ENCODE peak calls at places on chromosomes 5 and 9, in seven cellular contexts. One of them, this sample, is unnamed.

GRCh38 chr9:71058660-71059059 is 62.8 kb downstream of the TRPM3 start:
- DNase-seq in IMR-90: no peak
- DNase-seq in H9: no peak
- DNase-seq in trophoblast cell: no peak
- DNase-seq in H1: no peak
- DNase-seq in mesendoderm: no peak
- DNase-seq in mesenchymal stem cell: no peak
- DNase-seq in this sample: no peak

GRCh38 chr9:35464056-35465025 is 25.6 kb upstream of the RUSC2 start:
- DNase-seq in mesenchymal stem cell: peak
- DNase-seq in IMR-90: peak
- DNase-seq in trophoblast cell: no peak
- DNase-seq in mesendoderm: no peak
- DNase-seq in H9: no peak
- DNase-seq in H1: no peak
- DNase-seq in this sample: no peak

GRCh38 chr5:140038373-140038957 is 4.6 kb downstream of the NRG2 start:
- DNase-seq in mesendoderm: peak
- DNase-seq in H1: no peak
- DNase-seq in mesenchymal stem cell: peak
- DNase-seq in IMR-90: peak
- DNase-seq in H9: no peak
- DNase-seq in trophoblast cell: peak
- DNase-seq in this sample: peak

GRCh38 chr5:79200573-79201183 is 35.3 kb upstream of the JMY start:
- DNase-seq in mesendoderm: no peak
- DNase-seq in mesenchymal stem cell: peak
- DNase-seq in trophoblast cell: peak
- DNase-seq in IMR-90: peak
- DNase-seq in H9: no peak
- DNase-seq in H1: no peak
- DNase-seq in this sample: no peak

GRCh38 chr9:104346645-104347175 is 157.4 kb upstream of the OR13F1 start:
- DNase-seq in H9: no peak
- DNase-seq in H1: no peak
- DNase-seq in mesendoderm: no peak
- DNase-seq in mesenchymal stem cell: no peak
- DNase-seq in IMR-90: no peak
- DNase-seq in trophoblast cell: peak
- DNase-seq in this sample: no peak

GRCh38 chr5:142981475-142981874 is 211.3 kb downstream of the ARHGAP26 start:
- DNase-seq in H9: no peak
- DNase-seq in trophoblast cell: no peak
- DNase-seq in IMR-90: no peak
- DNase-seq in mesendoderm: no peak
- DNase-seq in H1: no peak
- DNase-seq in mesenchymal stem cell: no peak
- DNase-seq in this sample: no peak

GRCh38 chr5:78573318-78573717 is 75.3 kb downstream of the LHFPL2 start:
- DNase-seq in H1: no peak
- DNase-seq in H9: no peak
- DNase-seq in mesendoderm: no peak
- DNase-seq in IMR-90: no peak
- DNase-seq in mesenchymal stem cell: no peak
- DNase-seq in trophoblast cell: no peak
- DNase-seq in this sample: no peak

GRCh38 chr5:159098285-159099048 is 1.2 kb downstream of the EBF1 start:
- DNase-seq in H9: no peak
- DNase-seq in IMR-90: no peak
- DNase-seq in mesenchymal stem cell: no peak
- DNase-seq in H1: no peak
- DNase-seq in mesendoderm: no peak
- DNase-seq in trophoblast cell: no peak
- DNase-seq in this sample: no peak

GRCh38 chr5:123089572-123089970 is 530 bp downstream of the PRDM6 start:
- DNase-seq in mesenchymal stem cell: peak
- DNase-seq in trophoblast cell: peak
- DNase-seq in IMR-90: peak
- DNase-seq in H1: no peak
- DNase-seq in mesendoderm: peak
- DNase-seq in H9: peak
- DNase-seq in this sample: no peak

GRCh38 chr9:94864862-94865435 is 138.4 kb downstream of the AOPEP start:
- DNase-seq in H9: no peak
- DNase-seq in mesenchymal stem cell: no peak
- DNase-seq in trophoblast cell: no peak
- DNase-seq in mesendoderm: no peak
- DNase-seq in IMR-90: peak
- DNase-seq in H1: no peak
- DNase-seq in this sample: no peak

GRCh38 chr9:128027705-128028104 is 39.4 kb downstream of the NAIF1 start:
- DNase-seq in H1: no peak
- DNase-seq in mesenchymal stem cell: no peak
- DNase-seq in IMR-90: no peak
- DNase-seq in trophoblast cell: no peak
- DNase-seq in mesendoderm: no peak
- DNase-seq in H9: no peak
- DNase-seq in this sample: no peak

GRCh38 chr9:82930116-82930515 is 132.8 kb downstream of the RASEF start:
- DNase-seq in mesendoderm: no peak
- DNase-seq in mesenchymal stem cell: no peak
- DNase-seq in H1: no peak
- DNase-seq in IMR-90: no peak
- DNase-seq in H9: no peak
- DNase-seq in trophoblast cell: no peak
- DNase-seq in this sample: no peak

GRCh38 chr9:110112792-110113191 is 95.2 kb downstream of the C9orf152 start:
- DNase-seq in mesenchymal stem cell: no peak
- DNase-seq in mesendoderm: no peak
- DNase-seq in H1: no peak
- DNase-seq in IMR-90: no peak
- DNase-seq in trophoblast cell: no peak
- DNase-seq in H9: no peak
- DNase-seq in this sample: no peak

GRCh38 chr9:120477534-120478001 is 102.4 kb downstream of the CDK5RAP2 start:
- DNase-seq in trophoblast cell: peak
- DNase-seq in mesenchymal stem cell: peak
- DNase-seq in H1: peak
- DNase-seq in mesendoderm: peak
- DNase-seq in IMR-90: peak
- DNase-seq in H9: peak
- DNase-seq in this sample: peak

GRCh38 chr5:132787076-132787475 is 10.0 kb upstream of the SEPTIN8 start:
- DNase-seq in IMR-90: peak
- DNase-seq in H9: no peak
- DNase-seq in mesendoderm: no peak
- DNase-seq in trophoblast cell: no peak
- DNase-seq in H1: no peak
- DNase-seq in mesenchymal stem cell: no peak
- DNase-seq in this sample: no peak

GRCh38 chr5:101393795-101394450 is 490.8 kb upstream of the ST8SIA4 start:
- DNase-seq in H1: no peak
- DNase-seq in mesendoderm: no peak
- DNase-seq in trophoblast cell: no peak
- DNase-seq in IMR-90: peak
- DNase-seq in mesenchymal stem cell: no peak
- DNase-seq in H9: no peak
- DNase-seq in this sample: no peak

GRCh38 chr5:157312492-157312891 is 46.6 kb downstream of the CYFIP2 start:
- DNase-seq in trophoblast cell: peak
- DNase-seq in IMR-90: peak
- DNase-seq in H9: peak
- DNase-seq in mesendoderm: peak
- DNase-seq in mesenchymal stem cell: peak
- DNase-seq in H1: no peak
- DNase-seq in this sample: peak

GRCh38 chr9:123814526-123814925 is 115.4 kb downstream of the DENND1A start:
- DNase-seq in mesenchymal stem cell: no peak
- DNase-seq in H9: no peak
- DNase-seq in trophoblast cell: no peak
- DNase-seq in mesendoderm: no peak
- DNase-seq in H1: no peak
- DNase-seq in IMR-90: no peak
- DNase-seq in this sample: no peak

GRCh38 chr9:137064027-137064879 is 6.1 kb downstream of the SAPCD2 start:
- DNase-seq in mesendoderm: no peak
- DNase-seq in IMR-90: no peak
- DNase-seq in trophoblast cell: peak
- DNase-seq in H1: no peak
- DNase-seq in H9: peak
- DNase-seq in mesenchymal stem cell: peak
- DNase-seq in this sample: no peak

GRCh38 chr5:174720612-174721521 is 3.5 kb upstream of the MSX2 start:
- DNase-seq in H1: no peak
- DNase-seq in mesendoderm: peak
- DNase-seq in mesenchymal stem cell: no peak
- DNase-seq in trophoblast cell: peak
- DNase-seq in IMR-90: no peak
- DNase-seq in H9: peak
- DNase-seq in this sample: no peak

GRCh38 chr5:131259326-131259725 is 4.5 kb upstream of the CDC42SE2 start:
- DNase-seq in mesenchymal stem cell: no peak
- DNase-seq in H1: no peak
- DNase-seq in mesendoderm: no peak
- DNase-seq in IMR-90: peak
- DNase-seq in trophoblast cell: no peak
- DNase-seq in H9: no peak
- DNase-seq in this sample: no peak

GRCh38 chr5:134003064-134003956 is 1.5 kb downstream of the VDAC1 start:
- DNase-seq in H9: no peak
- DNase-seq in mesendoderm: no peak
- DNase-seq in IMR-90: no peak
- DNase-seq in H1: no peak
- DNase-seq in mesenchymal stem cell: no peak
- DNase-seq in trophoblast cell: no peak
- DNase-seq in this sample: no peak

GRCh38 chr5:6434737-6435136 is 13.9 kb upstream of the UBE2QL1 start:
- DNase-seq in H9: no peak
- DNase-seq in mesendoderm: no peak
- DNase-seq in IMR-90: no peak
- DNase-seq in mesenchymal stem cell: no peak
- DNase-seq in trophoblast cell: peak
- DNase-seq in H1: no peak
- DNase-seq in this sample: no peak

GRCh38 chr5:128534729-128535128 is 3.3 kb downstream of the FBN2 start:
- DNase-seq in IMR-90: peak
- DNase-seq in H1: no peak
- DNase-seq in H9: no peak
- DNase-seq in mesenchymal stem cell: peak
- DNase-seq in mesendoderm: peak
- DNase-seq in trophoblast cell: peak
- DNase-seq in this sample: peak
- H2BK5ac ChIP-seq in IMR-90: no peak
- H2BK5ac ChIP-seq in H1: no peak
- H2BK5ac ChIP-seq in H9: no peak
- H2BK5ac ChIP-seq in mesenchymal stem cell: no peak
- H2BK5ac ChIP-seq in mesendoderm: no peak
- H2BK5ac ChIP-seq in trophoblast cell: no peak
- H2BK5ac ChIP-seq in this sample: no peak

GRCh38 chr5:180138214-180138975 is 66.8 kb upstream of the RNF130 start:
- DNase-seq in trophoblast cell: no peak
- DNase-seq in IMR-90: no peak
- DNase-seq in mesendoderm: no peak
- DNase-seq in H9: no peak
- DNase-seq in H1: no peak
- DNase-seq in mesenchymal stem cell: no peak
- DNase-seq in this sample: no peak

GRCh38 chr5:180138976-180139730 is 67.6 kb upstream of the RNF130 start:
- DNase-seq in trophoblast cell: no peak
- DNase-seq in IMR-90: no peak
- DNase-seq in mesendoderm: no peak
- DNase-seq in H1: no peak
- DNase-seq in mesenchymal stem cell: no peak
- DNase-seq in H9: no peak
- DNase-seq in this sample: no peak

GRCh38 chr5:180135967-180136641 is 64.5 kb upstream of the RNF130 start:
- DNase-seq in mesendoderm: no peak
- DNase-seq in trophoblast cell: no peak
- DNase-seq in IMR-90: no peak
- DNase-seq in mesenchymal stem cell: no peak
- DNase-seq in H9: peak
- DNase-seq in H1: no peak
- DNase-seq in this sample: no peak

GRCh38 chr5:180136661-180137381 is 65.3 kb upstream of the RNF130 start:
- DNase-seq in H9: peak
- DNase-seq in H1: no peak
- DNase-seq in trophoblast cell: no peak
- DNase-seq in IMR-90: no peak
- DNase-seq in mesendoderm: no peak
- DNase-seq in mesenchymal stem cell: no peak
- DNase-seq in this sample: no peak

GRCh38 chr5:180137401-180138213 is 66.0 kb upstream of the RNF130 start:
- DNase-seq in IMR-90: no peak
- DNase-seq in H1: no peak
- DNase-seq in mesendoderm: no peak
- DNase-seq in trophoblast cell: no peak
- DNase-seq in mesenchymal stem cell: no peak
- DNase-seq in H9: no peak
- DNase-seq in this sample: no peak
- H2BK5ac ChIP-seq in IMR-90: no peak
- H2BK5ac ChIP-seq in H1: no peak
- H2BK5ac ChIP-seq in mesendoderm: no peak
- H2BK5ac ChIP-seq in trophoblast cell: no peak
- H2BK5ac ChIP-seq in mesenchymal stem cell: no peak
- H2BK5ac ChIP-seq in H9: no peak
- H2BK5ac ChIP-seq in this sample: peak

DNA sequence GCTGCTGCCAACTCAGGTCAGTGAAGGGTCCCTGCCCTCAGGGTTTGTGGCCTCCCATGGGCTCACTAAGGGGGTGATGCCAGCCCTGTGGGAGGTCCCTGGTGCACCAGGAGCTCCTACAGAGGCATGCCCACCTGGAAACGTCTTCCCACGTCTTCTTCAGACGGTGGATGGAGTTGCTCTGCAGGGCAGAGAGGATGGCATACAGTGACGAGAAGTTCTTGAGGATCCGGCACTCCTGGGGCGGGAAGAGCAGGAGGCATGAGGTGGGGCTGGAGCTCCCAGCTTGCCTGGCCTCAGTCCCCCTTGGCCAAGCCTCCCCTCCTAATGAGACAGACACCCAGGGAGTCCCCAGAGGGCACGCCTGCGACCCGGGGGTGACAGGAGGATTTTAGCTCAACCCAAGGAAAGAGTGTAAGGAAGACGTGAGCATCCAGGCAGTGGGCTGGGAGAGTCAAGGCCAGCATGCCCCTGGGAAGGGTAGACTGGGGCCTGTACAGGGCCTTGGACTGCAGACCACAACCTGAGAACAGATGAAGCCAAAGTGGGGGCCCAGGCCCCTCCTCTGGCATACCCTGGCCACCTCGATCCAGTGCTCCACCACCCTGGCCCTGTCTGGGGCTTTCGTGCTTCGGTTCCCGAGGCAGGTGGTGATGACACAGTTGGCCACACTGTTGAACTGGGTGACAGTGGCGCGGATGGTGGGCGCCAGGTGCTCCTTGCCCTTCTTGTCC is 14.4 kb downstream of the RALGDS start:
- DNase-seq in H9: no peak
- DNase-seq in mesenchymal stem cell: no peak
- DNase-seq in mesendoderm: no peak
- DNase-seq in H1: no peak
- DNase-seq in trophoblast cell: no peak
- DNase-seq in IMR-90: no peak
- DNase-seq in this sample: no peak
- H2BK5ac ChIP-seq in H9: no peak
- H2BK5ac ChIP-seq in mesenchymal stem cell: no peak
- H2BK5ac ChIP-seq in mesendoderm: no peak
- H2BK5ac ChIP-seq in H1: no peak
- H2BK5ac ChIP-seq in trophoblast cell: no peak
- H2BK5ac ChIP-seq in IMR-90: no peak
- H2BK5ac ChIP-seq in this sample: no peak

GRCh38 chr5:52738095-52738506 is 49.6 kb upstream of the ITGA1 start:
- DNase-seq in trophoblast cell: no peak
- DNase-seq in IMR-90: peak
- DNase-seq in mesenchymal stem cell: peak
- DNase-seq in H9: no peak
- DNase-seq in H1: no peak
- DNase-seq in mesendoderm: no peak
- DNase-seq in this sample: no peak
- H2BK5ac ChIP-seq in trophoblast cell: no peak
- H2BK5ac ChIP-seq in IMR-90: no peak
- H2BK5ac ChIP-seq in mesenchymal stem cell: no peak
- H2BK5ac ChIP-seq in H9: no peak
- H2BK5ac ChIP-seq in H1: no peak
- H2BK5ac ChIP-seq in mesendoderm: no peak
- H2BK5ac ChIP-seq in this sample: no peak